ENCODE peak calls at places on chromosome 18, in ten cellular contexts. H is T-helper 1 cell; F is activated CD4-positive, alpha-beta T cell treated with anti-CD3 and anti-CD28 coated beads, Interleukin-2, amount 50 U/mL, for 1 hour; A is K562; K is NCI-H1417; W is dorsolateral prefrontal cortex; C is neural crest cell; D is PC-3; J is HFFc6; T is HEK293T. G is an unnamed sample.

GRCh38 chr18:79399275-79400081 is 3.7 kb downstream of the NFATC1 start:
- DNase-seq in H (no peak), F (peak; percentile 36), A (peak; percentile 21), K (no peak), W (no peak), C (no peak), D (no peak), J (no peak), T (no peak), G (no peak)

GRCh38 chr18:25279556-25279955 is 72.4 kb downstream of the ZNF521 start:
- DNase-seq in H (no peak), F (no peak), A (no peak), K (no peak), W (no peak), C (no peak), D (peak; percentile 14), J (no peak), T (no peak), G (no peak)

GRCh38 chr18:10419420-10420103 is 34.9 kb upstream of the APCDD1 start:
- DNase-seq in H (no peak), F (no peak), A (no peak), K (no peak), W (no peak), C (no peak), D (no peak), J (peak; percentile 53), T (no peak), G (no peak)

GRCh38 chr18:13217466-13217961 is 1.0 kb upstream of the LDLRAD4 start:
- DNase-seq in H (peak; percentile 35), F (peak; percentile 63), A (peak; percentile 50), K (peak; percentile 86), W (peak; percentile 68), C (peak; percentile 38), D (no peak), J (no peak), T (peak; percentile 30), G (no peak)

GRCh38 chr18:12460874-12461273 is 53.1 kb downstream of the PRELID3A start:
- DNase-seq in H (no peak), F (no peak), A (no peak), K (no peak), W (no peak), C (no peak), D (no peak), J (no peak), T (no peak), G (no peak)

GRCh38 chr18:48947583-48947982 is 3.2 kb downstream of the SMAD7 start:
- DNase-seq in H (no peak), F (no peak), A (no peak), K (no peak), W (peak; percentile 49), C (no peak), D (no peak), J (no peak), T (no peak), G (no peak)

GRCh38 chr18:63199743-63200241 is 119.8 kb downstream of the BCL2 start:
- DNase-seq in H (no peak), F (peak; percentile 26), A (no peak), K (no peak), W (no peak), C (no peak), D (no peak), J (no peak), T (no peak), G (no peak)

GRCh38 chr18:49206717-49207116 is 253.7 kb downstream of the DYM start:
- DNase-seq in H (no peak), F (no peak), A (no peak), K (no peak), W (no peak), C (no peak), D (no peak), J (peak; percentile 13), T (no peak), G (no peak)

GRCh38 chr18:49734836-49735235 is 78.5 kb downstream of the ACAA2 start:
- DNase-seq in H (no peak), F (no peak), A (no peak), K (no peak), W (no peak), C (no peak), D (no peak), J (no peak), T (no peak), G (no peak)

GRCh38 chr18:23311346-23312103 is 141.6 kb upstream of the RIOK3 start:
- DNase-seq in H (no peak), F (no peak), A (no peak), K (no peak), W (no peak), C (no peak), D (peak; percentile 76), J (peak; percentile 74), T (no peak), G (peak; percentile 74)

GRCh38 chr18:58557013-58557435 is 71.9 kb downstream of the ALPK2 start:
- DNase-seq in H (no peak), F (no peak), A (no peak), K (no peak), W (peak; percentile 31), C (no peak), D (no peak), J (no peak), T (no peak), G (no peak)

GRCh38 chr18:42183746-42184145 is 228.7 kb downstream of the PIK3C3 start:
- DNase-seq in H (no peak), F (no peak), A (no peak), K (no peak), W (no peak), C (no peak), D (peak; percentile 73), J (peak; percentile 84), T (no peak), G (peak; percentile 59)

GRCh38 chr18:34848156-34848555 is 138.1 kb downstream of the DTNA start:
- DNase-seq in H (no peak), F (no peak), A (no peak), K (no peak), W (no peak), C (no peak), D (no peak), J (no peak), T (no peak), G (no peak)

G was measured in GM04504.